ENCODE peak calls at places on chromosomes 11 and 22, in six cellular contexts. One of them, this sample, is unnamed. For H3F3A, the result is how much of the 10 kb centered on the place peaks cover.

GRCh38 chr22:39471421-39472141 is 14.8 kb downstream of the MGAT3 start:
- DNase-seq in PC-9: peak
- DNase-seq in GM23338: no peak
- DNase-seq in GM23248: peak
- DNase-seq in neural progenitor cell: peak
- DNase-seq in PC-3: no peak
- DNase-seq in this sample: peak

GRCh38 chr11:130578738-130579368 is 130.4 kb downstream of the ADAMTS15 start:
- DNase-seq in PC-9: no peak
- DNase-seq in PC-3: no peak
- DNase-seq in GM23248: no peak
- DNase-seq in GM23338: no peak
- DNase-seq in neural progenitor cell: no peak
- DNase-seq in this sample: no peak

GRCh38 chr11:126415128-126415527 is 59.6 kb downstream of the ST3GAL4 start:
- DNase-seq in GM23248: peak
- DNase-seq in neural progenitor cell: no peak
- DNase-seq in GM23338: no peak
- DNase-seq in PC-3: no peak
- DNase-seq in PC-9: no peak
- DNase-seq in this sample: no peak

GRCh38 chr11:106468091-106468490 is 390.6 kb downstream of the AASDHPPT start:
- DNase-seq in neural progenitor cell: no peak
- DNase-seq in GM23248: peak
- DNase-seq in PC-3: peak
- DNase-seq in PC-9: no peak
- DNase-seq in GM23338: no peak
- DNase-seq in this sample: no peak

GRCh38 chr11:1348146-1348545 is 38.7 kb upstream of the TOLLIP start:
- DNase-seq in GM23338: no peak
- DNase-seq in PC-3: no peak
- DNase-seq in PC-9: no peak
- DNase-seq in GM23248: no peak
- DNase-seq in neural progenitor cell: no peak
- DNase-seq in this sample: no peak

GRCh38 chr11:75697906-75698563 is 19.6 kb upstream of the MOGAT2 start:
- DNase-seq in PC-3: peak
- DNase-seq in GM23248: no peak
- DNase-seq in GM23338: no peak
- DNase-seq in PC-9: peak
- DNase-seq in neural progenitor cell: no peak
- DNase-seq in this sample: no peak

GRCh38 chr22:25067851-25068421 is 115.4 kb downstream of the KIAA1671 start:
- DNase-seq in GM23248: peak
- DNase-seq in neural progenitor cell: no peak
- DNase-seq in GM23338: no peak
- DNase-seq in PC-9: no peak
- DNase-seq in PC-3: no peak
- DNase-seq in this sample: peak

GRCh38 chr22:31818481-31819392 is 64.9 kb downstream of the DEPDC5 start:
- DNase-seq in neural progenitor cell: peak
- DNase-seq in PC-9: no peak
- DNase-seq in GM23338: peak
- DNase-seq in PC-3: peak
- DNase-seq in GM23248: peak
- DNase-seq in this sample: no peak

GRCh38 chr22:24894998-24895397 is 51.5 kb downstream of the LHFPL7 start:
- DNase-seq in PC-9: peak
- DNase-seq in GM23248: peak
- DNase-seq in GM23338: peak
- DNase-seq in neural progenitor cell: no peak
- DNase-seq in PC-3: peak
- DNase-seq in this sample: peak

GRCh38 chr22:50218996-50219727 is 18.4 kb downstream of the SELENOO start:
- DNase-seq in GM23338: peak
- DNase-seq in GM23248: peak
- DNase-seq in neural progenitor cell: no peak
- DNase-seq in PC-9: no peak
- DNase-seq in PC-3: peak
- DNase-seq in this sample: no peak

GRCh38 chr11:132206993-132207392 is 836.6 kb downstream of the NTM start:
- DNase-seq in GM23338: no peak
- DNase-seq in PC-3: no peak
- DNase-seq in GM23248: no peak
- DNase-seq in PC-9: no peak
- DNase-seq in neural progenitor cell: no peak
- DNase-seq in this sample: no peak

GRCh38 chr11:96242971-96243647 is 99.9 kb downstream of the MAML2 start:
- DNase-seq in PC-9: peak
- DNase-seq in PC-3: peak
- DNase-seq in GM23248: peak
- DNase-seq in neural progenitor cell: peak
- DNase-seq in GM23338: peak
- DNase-seq in this sample: no peak
- H3K4me3 ChIP-seq in PC-9: peak
- H3K4me3 ChIP-seq in PC-3: peak
- H3K4me3 ChIP-seq in GM23248: peak
- H3K4me3 ChIP-seq in neural progenitor cell: peak
- H3K4me3 ChIP-seq in GM23338: peak
- H3K4me3 ChIP-seq in this sample: no peak

GRCh38 chr11:46388619-46389449 is 2.7 kb downstream of the CHRM4 start:
- DNase-seq in GM23338: peak
- DNase-seq in PC-3: no peak
- DNase-seq in neural progenitor cell: peak
- DNase-seq in GM23248: no peak
- DNase-seq in PC-9: peak
- DNase-seq in this sample: no peak
- TF ChIP-seq EZH2 in GM23338: no peak
- TF ChIP-seq EZH2 in PC-3: no peak
- TF ChIP-seq EZH2 in neural progenitor cell: no peak
- TF ChIP-seq EZH2 in GM23248: peak
- TF ChIP-seq EZH2 in PC-9: no peak
- TF ChIP-seq EZH2 in this sample: no peak

DNA sequence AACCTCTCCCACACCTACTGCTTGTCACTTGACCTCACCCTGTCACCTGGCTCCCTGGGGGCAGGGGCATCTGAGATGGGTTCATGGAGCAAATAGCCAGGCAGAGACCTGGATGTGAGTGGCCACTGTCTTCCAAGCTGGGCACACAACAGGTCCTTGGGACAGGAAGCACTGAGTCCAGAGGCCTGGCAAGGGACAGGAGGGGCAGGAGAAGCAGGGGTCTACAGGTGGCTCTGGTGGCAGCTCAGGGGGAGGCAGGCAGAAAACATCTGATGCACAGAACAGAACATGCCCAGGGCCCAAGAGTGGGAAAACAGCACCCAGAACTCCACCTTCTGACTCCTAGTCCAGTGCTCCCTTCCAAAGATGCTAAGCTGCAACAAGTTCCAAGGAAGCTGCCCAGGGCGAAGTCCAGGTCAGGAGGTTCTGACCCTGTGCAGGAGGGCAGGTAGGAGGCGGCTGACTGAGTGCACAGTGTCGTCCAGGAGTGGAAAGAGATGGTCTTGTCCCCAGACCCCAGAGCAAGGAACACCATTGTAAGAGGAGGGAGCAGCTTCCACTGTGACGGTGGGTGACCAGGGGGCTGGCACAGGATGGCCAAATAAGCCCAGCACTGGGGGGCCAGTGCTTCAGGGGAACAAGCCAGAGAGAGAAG is 3.5 kb downstream of the TNFRSF13C start:
- DNase-seq in neural progenitor cell: no peak
- DNase-seq in PC-9: no peak
- DNase-seq in GM23248: no peak
- DNase-seq in GM23338: no peak
- DNase-seq in PC-3: no peak
- DNase-seq in this sample: no peak
- H3F3A ChIP-seq in neural progenitor cell: under half
- H3F3A ChIP-seq in PC-9: under half
- H3F3A ChIP-seq in GM23248: under half
- H3F3A ChIP-seq in GM23338: under half
- H3F3A ChIP-seq in PC-3: under half
- H3F3A ChIP-seq in this sample: under half

GRCh38 chr22:46066691-46067090 is 83.6 kb upstream of the PPARA start:
- DNase-seq in PC-3: peak
- DNase-seq in GM23338: no peak
- DNase-seq in neural progenitor cell: no peak
- DNase-seq in GM23248: peak
- DNase-seq in PC-9: no peak
- DNase-seq in this sample: no peak
- H3K4me3 ChIP-seq in PC-3: peak
- H3K4me3 ChIP-seq in GM23338: no peak
- H3K4me3 ChIP-seq in neural progenitor cell: no peak
- H3K4me3 ChIP-seq in GM23248: peak
- H3K4me3 ChIP-seq in PC-9: no peak
- H3K4me3 ChIP-seq in this sample: no peak

DNA sequence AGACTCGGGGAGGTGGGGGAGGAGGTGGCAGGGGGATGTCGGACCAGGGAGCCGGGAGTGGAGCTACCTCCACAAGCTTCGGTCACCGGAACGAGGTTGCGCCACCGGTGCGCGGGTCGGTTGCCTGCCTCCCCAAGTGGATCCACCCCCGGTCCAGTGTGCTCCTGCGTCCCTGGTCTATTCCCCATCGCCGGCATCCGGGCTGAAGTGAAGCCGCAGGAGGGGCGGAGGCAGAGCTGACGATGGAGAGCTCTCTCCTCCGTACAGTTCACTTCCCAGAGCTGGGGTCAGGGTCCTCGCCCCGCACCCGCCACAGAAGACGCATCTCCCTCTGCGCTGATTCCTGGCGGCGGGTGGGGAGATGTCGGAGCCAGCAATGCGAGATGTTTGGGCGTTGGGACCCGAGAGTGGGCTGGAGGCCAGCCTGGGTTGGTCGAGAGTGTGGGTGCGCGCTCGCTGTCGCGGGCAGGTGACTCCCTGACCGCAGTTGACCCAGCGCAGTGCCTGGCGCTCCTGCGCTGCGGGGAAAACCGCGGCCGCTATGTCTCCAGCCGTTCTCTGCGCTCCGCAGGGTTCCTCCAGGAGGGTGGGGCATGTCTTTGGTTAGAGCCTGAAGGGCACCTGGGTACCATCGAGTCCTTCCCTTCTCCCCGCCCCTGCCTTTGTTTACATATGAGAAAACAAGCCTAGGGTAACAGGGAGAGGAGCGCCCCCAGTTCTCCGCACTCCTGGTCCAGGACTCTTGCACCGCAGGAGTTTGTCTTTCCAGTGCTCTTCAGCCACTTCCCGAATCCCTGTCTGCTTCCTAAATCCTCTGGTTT is 1.7 kb downstream of the C11orf96 start:
- DNase-seq in PC-9: no peak
- DNase-seq in neural progenitor cell: peak
- DNase-seq in PC-3: peak
- DNase-seq in GM23338: peak
- DNase-seq in GM23248: peak
- DNase-seq in this sample: peak
- TF ChIP-seq EZH2 in PC-9: peak
- TF ChIP-seq EZH2 in neural progenitor cell: peak
- TF ChIP-seq EZH2 in PC-3: no peak
- TF ChIP-seq EZH2 in GM23338: peak
- TF ChIP-seq EZH2 in GM23248: peak
- TF ChIP-seq EZH2 in this sample: no peak

GRCh38 chr11:62556872-62557631 is 10.4 kb upstream of the AHNAK start:
- DNase-seq in GM23338: no peak
- DNase-seq in neural progenitor cell: no peak
- DNase-seq in PC-9: peak
- DNase-seq in PC-3: peak
- DNase-seq in GM23248: peak
- DNase-seq in this sample: peak

GRCh38 chr11:62559204-62559603 is 12.6 kb upstream of the AHNAK start:
- DNase-seq in GM23338: no peak
- DNase-seq in PC-9: no peak
- DNase-seq in GM23248: no peak
- DNase-seq in PC-3: no peak
- DNase-seq in neural progenitor cell: peak
- DNase-seq in this sample: no peak

GRCh38 chr11:62556102-62556871 is 9.7 kb upstream of the AHNAK start:
- DNase-seq in GM23338: peak
- DNase-seq in neural progenitor cell: peak
- DNase-seq in PC-9: peak
- DNase-seq in PC-3: peak
- DNase-seq in GM23248: peak
- DNase-seq in this sample: peak

GRCh38 chr11:62560566-62561103 is 13.1 kb downstream of the EEF1G start:
- DNase-seq in PC-3: peak
- DNase-seq in GM23248: peak
- DNase-seq in GM23338: peak
- DNase-seq in neural progenitor cell: peak
- DNase-seq in PC-9: peak
- DNase-seq in this sample: peak

DNA sequence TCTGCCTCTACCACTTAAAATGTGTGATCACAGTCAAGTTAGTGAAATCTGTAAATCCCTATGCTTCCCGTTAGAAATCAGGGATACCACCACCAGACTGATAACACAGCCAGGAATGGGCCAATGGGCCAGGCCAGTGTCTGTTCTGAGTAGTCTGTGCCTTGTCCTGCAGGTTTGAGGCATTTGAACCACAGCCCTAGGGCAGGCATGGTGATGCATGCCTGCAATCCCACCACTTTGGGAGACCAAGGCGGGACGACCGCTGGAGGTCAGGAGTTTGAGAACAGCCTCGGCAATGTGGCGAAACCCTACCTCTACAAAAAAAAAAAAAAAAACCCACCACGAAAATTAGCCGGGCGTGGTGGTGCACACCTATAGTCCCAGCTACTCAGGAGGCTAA is 12.1 kb upstream of the AHNAK start:
- DNase-seq in GM23338: no peak
- DNase-seq in PC-3: no peak
- DNase-seq in GM23248: no peak
- DNase-seq in PC-9: no peak
- DNase-seq in neural progenitor cell: no peak
- DNase-seq in this sample: no peak
- H3F3A ChIP-seq in GM23338: half or more
- H3F3A ChIP-seq in PC-3: under half
- H3F3A ChIP-seq in GM23248: half or more
- H3F3A ChIP-seq in PC-9: half or more
- H3F3A ChIP-seq in neural progenitor cell: half or more
- H3F3A ChIP-seq in this sample: half or more

GRCh38 chr11:6928916-6929315 is 2.7 kb downstream of the ZNF215 start:
- DNase-seq in GM23248: no peak
- DNase-seq in GM23338: no peak
- DNase-seq in PC-9: no peak
- DNase-seq in neural progenitor cell: peak
- DNase-seq in PC-3: no peak
- DNase-seq in this sample: no peak
- H3K4me3 ChIP-seq in GM23248: no peak
- H3K4me3 ChIP-seq in GM23338: peak
- H3K4me3 ChIP-seq in PC-9: no peak
- H3K4me3 ChIP-seq in neural progenitor cell: no peak
- H3K4me3 ChIP-seq in PC-3: no peak
- H3K4me3 ChIP-seq in this sample: peak

This sample was measured in MM.1S.